ENCODE peak calls at places on chromosome 19, in five cellular contexts. N, O, W, H and R are unnamed samples.
A peak's percentile ranks its signal among the peaks of the same experiment; 100 is the strongest.

GRCh38 chr19:46049597-46049996 is 8.8 kb upstream of the IGFL4 start:
- DNase-seq in N (no peak), O (no peak), W (no peak), H (no peak), R (no peak)

GRCh38 chr19:9597027-9597426 is 12.7 kb upstream of the ZNF121 start:
- DNase-seq in N (peak; percentile 92), O (no peak), W (no peak), H (no peak), R (no peak)

GRCh38 chr19:38655148-38655824 is 7.8 kb downstream of the ACTN4 start:
- DNase-seq in N (peak; percentile 54), O (no peak), W (no peak), H (no peak), R (no peak)

GRCh38 chr19:10797078-10797477 is 38.9 kb downstream of the TMED1 start:
- DNase-seq in N (no peak), O (no peak), W (no peak), H (no peak), R (no peak)

GRCh38 chr19:850221-850978 is 1.7 kb upstream of the ELANE start:
- DNase-seq in N (peak; percentile 81), O (peak; percentile 88), W (peak; percentile 74), H (peak; percentile 92), R (peak; percentile 81)

GRCh38 chr19:39411006-39411831 is 1.2 kb upstream of the PLEKHG2 start:
- DNase-seq in N (peak; percentile 68), O (peak; percentile 73), W (peak; percentile 37), H (no peak), R (peak; percentile 44)

GRCh38 chr19:461664-462551 is 1.1 kb upstream of the SHC2 start:
- DNase-seq in N (no peak), O (peak; percentile 29), W (no peak), H (no peak), R (peak; percentile 53)

GRCh38 chr19:55081773-55082022 is 6.0 kb downstream of the EPS8L1 start:
- DNase-seq in N (no peak), O (no peak), W (no peak), H (no peak), R (no peak)

GRCh38 chr19:36136975-36137686 is 2.7 kb upstream of the CAPNS1 start:
- DNase-seq in N (peak; percentile 23), O (peak; percentile 50), W (no peak), H (peak; percentile 82), R (peak; percentile 86)

DNA sequence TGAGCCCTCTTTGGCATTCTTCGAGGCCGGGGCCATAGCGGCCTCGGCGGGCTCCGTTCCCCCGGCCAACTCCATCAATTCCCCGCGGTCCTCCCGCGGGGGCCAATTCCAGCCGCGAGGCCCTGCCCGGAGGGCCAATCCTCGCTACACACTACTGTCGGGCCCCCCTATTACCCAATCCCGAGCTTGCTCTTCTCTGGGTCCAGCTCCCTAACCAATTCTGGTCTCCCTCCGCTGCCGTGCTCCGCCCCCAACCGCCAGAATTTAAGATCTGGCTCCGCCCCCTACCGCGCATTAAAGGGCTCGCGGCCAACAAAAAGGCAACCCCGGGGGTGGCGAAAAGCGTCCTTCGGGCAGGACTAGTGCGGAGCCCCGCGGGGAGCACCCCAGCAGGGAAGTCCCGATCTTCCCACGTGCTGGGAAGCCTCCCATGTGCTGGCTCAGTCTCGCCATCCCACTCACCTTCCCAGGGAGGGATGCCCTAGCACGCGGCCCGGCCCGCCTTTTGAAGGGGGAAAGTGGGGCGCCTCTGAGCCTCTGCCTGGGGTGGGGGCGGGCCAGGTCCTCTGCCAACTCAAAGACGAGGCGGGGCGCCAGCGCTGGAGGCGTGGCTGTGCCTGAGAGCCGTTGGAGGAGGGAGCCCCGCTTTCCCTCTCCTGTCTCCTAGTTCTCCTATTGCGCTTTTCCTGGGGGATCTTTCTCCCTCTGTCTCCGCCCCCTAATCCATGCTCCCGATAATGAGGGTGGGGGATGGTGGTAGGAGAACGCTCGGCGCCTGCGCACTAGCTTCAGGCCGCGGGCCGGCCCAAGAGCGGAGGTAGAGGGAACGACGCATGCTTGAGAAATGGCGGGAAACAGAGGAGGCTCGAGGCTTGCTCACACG is 3.5 kb downstream of the LIPE start:
- DNase-seq in N (peak; percentile 90), O (peak; percentile 84), W (peak; percentile 73), H (peak; percentile 69), R (peak; percentile 86)
- TF ChIP-seq POLR2A in N (no peak), O (peak; percentile 61), W (peak; percentile 63), H (no peak), R (peak; percentile 57)

GRCh38 chr19:41871573-41872383 is 5.3 kb upstream of the CD79A start:
- DNase-seq in N (no peak), O (no peak), W (no peak), H (no peak), R (no peak)

GRCh38 chr19:41869374-41869955 is 7.6 kb upstream of the CD79A start:
- DNase-seq in N (no peak), O (no peak), W (no peak), H (no peak), R (no peak)

GRCh38 chr19:41872775-41873647 is 4.1 kb upstream of the CD79A start:
- DNase-seq in N (peak; percentile 59), O (no peak), W (no peak), H (peak; percentile 82), R (peak; percentile 75)

GRCh38 chr19:41870401-41870873 is 6.6 kb upstream of the CD79A start:
- DNase-seq in N (peak; percentile 61), O (no peak), W (no peak), H (no peak), R (no peak)

GRCh38 chr19:41872384-41872774 is 4.7 kb upstream of the CD79A start:
- DNase-seq in N (no peak), O (no peak), W (no peak), H (no peak), R (no peak)
- TF ChIP-seq POLR2A in N (no peak), O (no peak), W (no peak), H (no peak), R (no peak)

GRCh38 chr19:42249149-42249750 is 5.7 kb downstream of the ERF start:
- DNase-seq in N (no peak), O (peak; percentile 22), W (no peak), H (no peak), R (no peak)

GRCh38 chr19:42247631-42248199 is 5.3 kb upstream of the GSK3A start:
- DNase-seq in N (no peak), O (peak; percentile 31), W (no peak), H (no peak), R (no peak)

GRCh38 chr19:42248270-42249148 is 6.1 kb upstream of the GSK3A start:
- DNase-seq in N (no peak), O (no peak), W (no peak), H (no peak), R (no peak)

GRCh38 chr19:42246143-42246868 is 3.9 kb upstream of the GSK3A start:
- DNase-seq in N (peak; percentile 83), O (peak; percentile 85), W (peak; percentile 59), H (peak; percentile 75), R (no peak)

DNA sequence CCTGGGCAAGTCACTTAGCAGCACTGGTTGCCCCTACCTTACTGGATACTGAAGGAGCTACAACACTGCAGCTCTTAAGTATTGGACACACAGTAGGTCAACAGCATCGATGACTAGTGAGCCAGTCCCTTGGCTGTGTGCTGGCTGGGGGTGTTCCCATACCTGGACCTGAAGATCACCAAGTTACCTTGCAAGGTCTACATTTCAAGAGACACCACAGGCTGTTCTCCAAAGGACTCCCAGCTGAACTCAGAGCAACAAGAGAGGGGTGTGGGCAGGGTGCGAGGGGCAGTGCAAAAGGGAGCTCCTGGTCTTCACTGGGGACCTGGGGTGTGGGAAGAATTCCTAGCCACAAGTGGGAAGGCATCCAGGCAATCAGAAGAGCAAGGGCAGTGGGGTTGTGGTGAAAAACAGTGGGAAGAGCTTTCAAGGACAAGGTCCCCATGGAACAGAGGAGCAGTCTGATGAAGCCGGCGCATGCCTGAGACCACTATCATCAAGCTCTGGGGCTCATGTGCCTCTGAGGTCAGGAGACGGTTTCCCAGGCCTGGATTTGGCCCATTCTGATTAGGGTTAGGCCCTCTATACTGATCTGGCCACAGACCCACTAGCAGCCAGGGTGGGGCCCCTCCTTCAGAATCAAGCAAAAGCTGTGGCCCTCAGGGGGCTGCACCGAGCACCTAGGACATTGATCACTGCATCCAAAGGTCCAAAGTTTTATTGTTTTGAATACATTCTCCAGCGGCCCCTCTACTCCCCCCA is 4.6 kb upstream of the GSK3A start:
- DNase-seq in N (peak; percentile 10), O (peak; percentile 31), W (no peak), H (no peak), R (no peak)
- TF ChIP-seq POLR2A in N (no peak), O (no peak), W (no peak), H (no peak), R (no peak)

DNA sequence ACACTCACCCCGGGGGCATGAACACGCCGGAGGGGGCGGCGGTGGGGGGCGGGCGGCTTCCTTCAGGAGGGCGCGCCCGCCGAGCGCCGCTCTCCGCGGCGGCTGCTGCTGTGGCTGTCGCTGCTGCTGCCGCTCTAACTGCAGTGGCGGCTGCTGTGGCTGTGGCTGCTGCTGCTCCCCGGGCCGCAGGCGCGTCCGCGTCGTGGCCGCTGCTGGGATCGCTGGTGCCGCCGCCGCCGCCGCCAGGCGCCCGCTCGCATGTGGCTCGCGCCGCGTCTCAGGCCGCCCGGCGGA is at the start of gene BBC3:
- DNase-seq in N (no peak), O (no peak), W (no peak), H (no peak), R (no peak)
- TF ChIP-seq POLR2A in N (no peak), O (peak; percentile 48), W (peak; percentile 95), H (no peak), R (peak; percentile 64)

GRCh38 chr19:47225746-47226425 is 5.1 kb downstream of the BBC3 start:
- DNase-seq in N (peak; percentile 84), O (peak; percentile 89), W (peak; percentile 70), H (peak; percentile 94), R (peak; percentile 83)
- TF ChIP-seq POLR2A in N (peak; percentile 99), O (peak; percentile 100), W (peak; percentile 100), H (peak; percentile 84), R (peak; percentile 100)

DNA sequence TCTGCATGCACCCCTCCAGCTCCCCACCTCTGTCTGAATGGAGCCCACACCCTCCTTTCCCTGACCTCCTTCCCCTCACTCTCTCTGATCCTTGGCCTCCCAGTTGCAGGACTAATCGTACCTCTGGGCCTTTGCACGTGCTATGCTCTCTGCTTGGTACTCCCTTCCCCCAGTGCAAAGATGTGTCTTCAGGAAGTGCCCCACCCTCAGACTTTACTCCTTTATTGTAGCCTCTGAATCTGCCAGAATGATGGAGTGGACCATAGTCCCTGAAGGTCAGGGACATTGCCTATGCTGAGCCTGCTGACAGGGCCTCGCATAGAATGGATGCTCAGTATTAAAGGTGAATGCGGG is 1.3 kb upstream of the JUND start:
- DNase-seq in N (no peak), O (peak; percentile 49), W (no peak), H (no peak), R (no peak)
- TF ChIP-seq POLR2A in N (no peak), O (no peak), W (no peak), H (peak; percentile 7), R (no peak)

GRCh38 chr19:3476830-3477229 is 3.5 kb downstream of the SMIM24 start:
- DNase-seq in N (no peak), O (no peak), W (no peak), H (no peak), R (no peak)

GRCh38 chr19:3475449-3475848 is 4.9 kb downstream of the SMIM24 start:
- DNase-seq in N (no peak), O (no peak), W (no peak), H (no peak), R (no peak)

GRCh38 chr19:3479177-3479818 is 1.0 kb downstream of the SMIM24 start:
- DNase-seq in N (no peak), O (no peak), W (no peak), H (no peak), R (no peak)

GRCh38 chr19:3478409-3479176 is 1.7 kb downstream of the SMIM24 start:
- DNase-seq in N (no peak), O (no peak), W (no peak), H (no peak), R (no peak)

GRCh38 chr19:3477506-3477905 is 2.8 kb downstream of the SMIM24 start:
- DNase-seq in N (no peak), O (no peak), W (no peak), H (no peak), R (no peak)
- TF ChIP-seq POLR2A in N (no peak), O (no peak), W (no peak), H (no peak), R (no peak)

GRCh38 chr19:43668406-43669158 is 1.4 kb downstream of the PLAUR start:
- DNase-seq in N (peak; percentile 99), O (peak; percentile 100), W (peak; percentile 92), H (peak; percentile 99), R (peak; percentile 97)
- TF ChIP-seq POLR2A in N (no peak), O (peak; percentile 89), W (peak; percentile 84), H (peak; percentile 90), R (peak; percentile 92)